ENCODE peak calls at places on chromosomes 7 and 10, in seven cellular contexts. W is GM12878, D is IMR-90, T is sigmoid colon, B is esophagus muscularis mucosa, V is stomach, R is GM12891. U is an unnamed sample.

GRCh38 chr10:25631471-25631870 is 302.6 kb upstream of the MYO3A start:
- DNase-seq in D (no peak), R (no peak), V (no peak), B (no peak), W (no peak), T (no peak), U (no peak)

GRCh38 chr10:129078322-129078721 is 388.7 kb upstream of the MGMT start:
- DNase-seq in R (no peak), T (no peak), W (no peak), D (no peak), V (no peak), B (peak; percentile 72), U (no peak)

GRCh38 chr10:129405389-129405788 is 61.7 kb upstream of the MGMT start:
- DNase-seq in R (no peak), D (no peak), T (no peak), W (no peak), V (no peak), B (peak; percentile 74), U (no peak)

GRCh38 chr10:130301026-130301892 is 165.1 kb downstream of the GLRX3 start:
- DNase-seq in R (no peak), T (no peak), B (no peak), D (no peak), V (no peak), W (no peak), U (no peak)

GRCh38 chr7:36129048-36129534 is 24.0 kb upstream of the EEPD1 start:
- DNase-seq in T (no peak), V (peak; percentile 64), R (no peak), W (no peak), B (peak; percentile 92), D (peak; percentile 55), U (no peak)

GRCh38 chr10:73874267-73875138 is at the start of gene CAMK2G:
- DNase-seq in W (no peak), R (peak; percentile 97), T (peak; percentile 95), V (peak; percentile 81), D (peak; percentile 79), B (peak; percentile 94), U (peak; percentile 95)

GRCh38 chr10:132856869-132857524 is 71.0 kb upstream of the NKX6-2 start:
- DNase-seq in R (no peak), B (no peak), W (no peak), D (no peak), T (peak; percentile 42), V (no peak), U (no peak)

GRCh38 chr7:22137466-22137865 is 191.8 kb upstream of the CDCA7L start:
- DNase-seq in B (no peak), R (no peak), W (no peak), D (peak; percentile 38), T (no peak), V (no peak), U (no peak)

GRCh38 chr7:144720139-144720538 is 115.7 kb downstream of the TPK1 start:
- DNase-seq in V (no peak), B (no peak), D (no peak), T (no peak), W (no peak), R (no peak), U (no peak)

GRCh38 chr7:106010331-106010730 is 47.3 kb downstream of the CDHR3 start:
- DNase-seq in V (no peak), T (no peak), W (no peak), B (no peak), R (no peak), D (no peak), U (no peak)

GRCh38 chr10:33532901-33533300 is 198.4 kb upstream of the NRP1 start:
- DNase-seq in W (no peak), R (no peak), V (no peak), T (no peak), B (peak; percentile 78), D (no peak), U (no peak)

GRCh38 chr7:42993038-42993437 is 60.9 kb downstream of the MRPL32 start:
- DNase-seq in D (no peak), T (no peak), V (no peak), R (no peak), B (no peak), W (no peak), U (no peak)

GRCh38 chr7:154450434-154450833 is 398.2 kb downstream of the DPP6 start:
- DNase-seq in V (no peak), W (no peak), T (no peak), R (no peak), B (no peak), D (no peak), U (no peak)

GRCh38 chr7:11507929-11508328 is 324.1 kb downstream of the THSD7A start:
- DNase-seq in B (no peak), D (no peak), T (no peak), V (no peak), W (no peak), R (no peak), U (no peak)

GRCh38 chr10:132111871-132112341 is 46.2 kb downstream of the JAKMIP3 start:
- DNase-seq in B (no peak), R (no peak), T (peak; percentile 63), V (peak; percentile 20), W (no peak), D (no peak), U (no peak)

GRCh38 chr7:41401833-41402232 is 301.1 kb downstream of the INHBA start:
- DNase-seq in R (no peak), V (no peak), B (no peak), D (no peak), T (no peak), W (no peak), U (no peak)

DNA sequence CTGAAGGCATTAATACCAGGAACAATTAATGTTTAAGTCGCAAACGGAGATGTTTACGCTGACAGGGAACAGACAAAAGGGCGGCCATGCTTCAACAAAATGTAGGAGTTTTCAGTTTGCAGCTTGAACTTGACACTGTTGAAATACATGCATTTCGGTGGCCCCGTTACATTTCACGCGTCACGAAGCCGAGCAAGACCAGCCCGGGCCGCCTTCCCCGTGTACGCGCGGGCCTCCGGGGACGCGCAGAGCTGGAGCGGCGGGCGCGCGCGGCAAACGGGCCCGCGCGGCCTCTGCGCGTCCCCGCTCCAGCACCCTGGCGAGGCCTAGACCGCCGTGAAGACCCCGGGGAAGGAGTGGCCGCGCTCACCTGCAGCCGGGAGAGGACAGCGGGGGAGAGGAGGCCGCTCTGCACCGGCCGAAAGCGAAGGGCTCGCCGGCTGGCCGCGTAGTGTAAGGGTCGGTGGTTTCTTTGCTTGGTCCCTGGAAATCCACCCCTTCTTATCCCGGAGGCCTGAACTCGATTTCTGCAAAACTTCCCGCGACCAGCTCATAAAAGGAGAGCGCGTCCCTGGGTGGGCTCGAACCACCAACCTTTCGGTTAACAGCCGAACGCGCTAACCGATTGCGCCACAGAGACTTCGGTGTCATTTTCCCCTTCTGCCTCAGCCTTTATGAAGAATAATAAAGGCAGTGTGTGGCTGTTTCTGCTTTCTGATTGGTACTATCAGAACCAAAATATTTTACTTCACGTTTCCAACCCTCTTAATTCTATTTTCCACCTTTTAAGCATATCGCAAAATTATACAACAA is 11.3 kb upstream of the EBLN1 start:
- DNase-seq in V (peak; percentile 82), D (peak; percentile 91), B (peak; percentile 97), W (peak; percentile 83), T (peak; percentile 93), R (peak; percentile 56), U (peak; percentile 63)
- TF ChIP-seq POLR2A in V (no peak), D (no peak), B (no peak), W (peak; percentile 68), T (no peak), R (no peak), U (peak; percentile 44)

GRCh38 chr7:101597941-101598340 is 31.2 kb downstream of the MYL10 start:
- DNase-seq in R (no peak), V (no peak), W (no peak), T (no peak), B (no peak), D (no peak), U (no peak)

GRCh38 chr7:101596898-101597297 is 32.2 kb downstream of the MYL10 start:
- DNase-seq in V (no peak), D (no peak), R (no peak), B (no peak), T (no peak), W (no peak), U (no peak)

GRCh38 chr7:101599787-101600186 is 29.3 kb downstream of the MYL10 start:
- DNase-seq in W (no peak), D (no peak), B (no peak), V (no peak), T (no peak), R (no peak), U (no peak)

GRCh38 chr7:101598981-101599681 is 30.0 kb downstream of the MYL10 start:
- DNase-seq in V (no peak), D (no peak), W (no peak), T (no peak), R (no peak), B (no peak), U (no peak)

DNA sequence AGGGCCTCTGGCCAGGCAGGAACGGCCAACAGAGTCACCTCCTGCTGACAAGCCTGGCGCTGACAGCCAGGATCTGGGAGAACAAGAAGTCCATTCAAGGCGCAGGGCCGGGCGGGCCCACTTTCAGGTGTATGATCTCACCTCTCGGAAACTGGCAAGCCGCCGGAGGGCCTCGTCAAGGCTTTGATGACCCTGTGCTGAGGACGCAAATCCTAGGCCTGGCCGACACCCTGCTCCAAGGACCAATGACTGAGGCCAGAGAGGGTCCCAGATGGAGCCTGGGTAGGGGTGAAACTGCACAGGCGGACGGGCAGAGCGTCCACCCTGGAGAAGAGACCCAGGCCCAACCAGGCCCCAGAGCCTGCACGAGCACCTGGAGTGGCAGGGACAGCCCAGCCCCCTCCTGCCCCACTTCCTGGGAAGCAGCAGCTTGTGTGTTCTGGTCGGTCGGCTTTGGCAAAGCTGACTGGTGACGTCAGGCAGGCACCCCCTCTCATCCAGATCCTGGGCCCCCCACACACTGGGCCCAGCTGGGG is 30.6 kb downstream of the MYL10 start:
- DNase-seq in T (no peak), D (no peak), B (no peak), W (no peak), V (peak; percentile 95), R (no peak), U (no peak)
- TF ChIP-seq POLR2A in T (no peak), D (no peak), B (no peak), W (no peak), V (no peak), R (no peak), U (no peak)

DNA sequence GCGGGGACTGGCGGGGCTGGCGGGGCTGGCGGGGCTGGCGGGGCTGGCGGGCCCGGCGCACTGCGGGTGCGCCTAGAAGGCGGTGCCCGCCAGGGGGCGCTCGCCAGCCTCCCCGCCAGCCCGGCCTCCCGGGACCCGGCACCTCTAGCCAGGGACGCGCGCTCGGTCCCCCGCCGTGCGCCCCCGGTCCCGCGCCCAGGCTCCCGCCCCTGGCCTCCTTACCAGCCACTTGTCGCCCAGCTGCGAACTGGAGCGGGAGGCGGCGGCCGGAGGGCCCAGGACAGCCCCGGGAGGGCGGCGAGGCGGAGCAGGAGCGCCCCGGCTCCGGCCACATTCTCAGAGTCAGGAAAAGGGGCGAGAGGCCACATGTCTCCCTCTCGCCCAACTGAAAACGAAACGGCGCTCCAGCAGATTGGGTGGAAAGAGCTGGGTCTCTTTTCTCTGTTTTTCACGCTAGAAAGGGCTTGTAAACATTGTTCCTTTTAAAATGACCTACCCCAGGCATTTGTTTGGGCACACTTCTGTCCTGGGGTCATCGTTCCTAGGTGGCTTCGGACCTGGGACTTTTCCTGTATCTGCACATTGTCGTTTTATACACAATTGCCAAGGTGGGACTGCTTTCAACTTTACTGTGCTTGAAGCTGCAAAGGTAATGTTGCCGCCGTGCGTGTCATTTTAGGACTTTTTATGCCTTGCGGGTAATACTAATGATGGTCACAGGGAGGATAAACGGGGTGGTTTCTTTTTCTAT is 378 bp upstream of the PRKCQ start:
- DNase-seq in B (no peak), V (peak; percentile 77), W (no peak), R (peak; percentile 78), T (peak; percentile 72), D (peak; percentile 47), U (peak; percentile 61)
- TF ChIP-seq POLR2A in B (peak; percentile 31), V (no peak), W (no peak), R (no peak), T (no peak), D (no peak), U (no peak)

GRCh38 chr7:23332193-23332592 is 33.1 kb downstream of the MALSU1 start:
- DNase-seq in T (no peak), D (peak; percentile 26), R (no peak), B (no peak), V (no peak), W (no peak), U (no peak)
- TF ChIP-seq POLR2A in T (no peak), D (no peak), R (no peak), B (no peak), V (no peak), W (no peak), U (no peak)